ENCODE peak calls at places on chromosomes 12 and 14, in nine cellular contexts. One of them, this sample, is unnamed.

GRCh38 chr14:90815817-90816662 is at the start of gene TTC7B:
- DNase-seq in tibial artery: no peak
- DNase-seq in WERI-Rb-1: peak
- DNase-seq in GM12865: peak
- DNase-seq in HFF-Myc: no peak
- DNase-seq in lower lobe of right lung: peak
- DNase-seq in GM10248: peak
- DNase-seq in astrocyte of the spinal cord: no peak
- DNase-seq in sigmoid colon: peak
- DNase-seq in this sample: peak

GRCh38 chr14:51776102-51776894 is 84.1 kb upstream of the GNG2 start:
- DNase-seq in WERI-Rb-1: peak
- DNase-seq in HFF-Myc: peak
- DNase-seq in astrocyte of the spinal cord: peak
- DNase-seq in GM12865: peak
- DNase-seq in GM10248: peak
- DNase-seq in sigmoid colon: peak
- DNase-seq in lower lobe of right lung: no peak
- DNase-seq in tibial artery: no peak
- DNase-seq in this sample: peak

GRCh38 chr12:122014781-122015180 is 6.9 kb upstream of the BCL7A start:
- DNase-seq in HFF-Myc: no peak
- DNase-seq in GM12865: no peak
- DNase-seq in sigmoid colon: no peak
- DNase-seq in GM10248: no peak
- DNase-seq in WERI-Rb-1: no peak
- DNase-seq in lower lobe of right lung: no peak
- DNase-seq in astrocyte of the spinal cord: no peak
- DNase-seq in tibial artery: no peak
- DNase-seq in this sample: no peak

GRCh38 chr14:89907655-89908054 is 46.9 kb downstream of the EFCAB11 start:
- DNase-seq in GM10248: no peak
- DNase-seq in GM12865: no peak
- DNase-seq in WERI-Rb-1: no peak
- DNase-seq in tibial artery: no peak
- DNase-seq in sigmoid colon: no peak
- DNase-seq in HFF-Myc: no peak
- DNase-seq in astrocyte of the spinal cord: no peak
- DNase-seq in lower lobe of right lung: no peak
- DNase-seq in this sample: no peak

GRCh38 chr14:45811155-45811554 is 558.2 kb upstream of the MIS18BP1 start:
- DNase-seq in tibial artery: no peak
- DNase-seq in GM10248: no peak
- DNase-seq in astrocyte of the spinal cord: no peak
- DNase-seq in GM12865: peak
- DNase-seq in lower lobe of right lung: no peak
- DNase-seq in WERI-Rb-1: no peak
- DNase-seq in HFF-Myc: no peak
- DNase-seq in sigmoid colon: no peak
- DNase-seq in this sample: no peak

GRCh38 chr12:108839011-108839889 is 18.1 kb downstream of the SSH1 start:
- DNase-seq in lower lobe of right lung: peak
- DNase-seq in sigmoid colon: peak
- DNase-seq in WERI-Rb-1: no peak
- DNase-seq in GM12865: no peak
- DNase-seq in HFF-Myc: no peak
- DNase-seq in astrocyte of the spinal cord: peak
- DNase-seq in GM10248: no peak
- DNase-seq in tibial artery: peak
- DNase-seq in this sample: no peak

GRCh38 chr14:45038865-45039264 is 45.1 kb upstream of the PRPF39 start:
- DNase-seq in tibial artery: no peak
- DNase-seq in WERI-Rb-1: no peak
- DNase-seq in HFF-Myc: no peak
- DNase-seq in GM12865: no peak
- DNase-seq in sigmoid colon: no peak
- DNase-seq in astrocyte of the spinal cord: no peak
- DNase-seq in lower lobe of right lung: no peak
- DNase-seq in GM10248: no peak
- DNase-seq in this sample: no peak

GRCh38 chr12:645563-646071 is 17.6 kb downstream of the NINJ2 start:
- DNase-seq in tibial artery: peak
- DNase-seq in lower lobe of right lung: no peak
- DNase-seq in astrocyte of the spinal cord: peak
- DNase-seq in sigmoid colon: peak
- DNase-seq in HFF-Myc: no peak
- DNase-seq in GM10248: no peak
- DNase-seq in GM12865: no peak
- DNase-seq in WERI-Rb-1: no peak
- DNase-seq in this sample: no peak

GRCh38 chr12:116278259-116278595 is 734 bp upstream of the MED13L start:
- DNase-seq in GM12865: no peak
- DNase-seq in HFF-Myc: no peak
- DNase-seq in lower lobe of right lung: no peak
- DNase-seq in WERI-Rb-1: no peak
- DNase-seq in sigmoid colon: no peak
- DNase-seq in GM10248: no peak
- DNase-seq in astrocyte of the spinal cord: no peak
- DNase-seq in tibial artery: no peak
- DNase-seq in this sample: no peak

GRCh38 chr12:116274552-116275375 is 2.7 kb downstream of the MED13L start:
- DNase-seq in GM10248: no peak
- DNase-seq in WERI-Rb-1: no peak
- DNase-seq in lower lobe of right lung: no peak
- DNase-seq in GM12865: no peak
- DNase-seq in HFF-Myc: no peak
- DNase-seq in astrocyte of the spinal cord: no peak
- DNase-seq in sigmoid colon: no peak
- DNase-seq in tibial artery: no peak
- DNase-seq in this sample: no peak

GRCh38 chr12:116278667-116279066 is 1.2 kb upstream of the MED13L start:
- DNase-seq in GM12865: no peak
- DNase-seq in WERI-Rb-1: no peak
- DNase-seq in sigmoid colon: no peak
- DNase-seq in tibial artery: no peak
- DNase-seq in astrocyte of the spinal cord: no peak
- DNase-seq in GM10248: no peak
- DNase-seq in lower lobe of right lung: no peak
- DNase-seq in HFF-Myc: no peak
- DNase-seq in this sample: no peak

GRCh38 chr12:116276433-116277216 is 868 bp downstream of the MED13L start:
- DNase-seq in HFF-Myc: no peak
- DNase-seq in lower lobe of right lung: peak
- DNase-seq in astrocyte of the spinal cord: peak
- DNase-seq in GM12865: peak
- DNase-seq in GM10248: peak
- DNase-seq in WERI-Rb-1: peak
- DNase-seq in sigmoid colon: peak
- DNase-seq in tibial artery: peak
- DNase-seq in this sample: peak

DNA sequence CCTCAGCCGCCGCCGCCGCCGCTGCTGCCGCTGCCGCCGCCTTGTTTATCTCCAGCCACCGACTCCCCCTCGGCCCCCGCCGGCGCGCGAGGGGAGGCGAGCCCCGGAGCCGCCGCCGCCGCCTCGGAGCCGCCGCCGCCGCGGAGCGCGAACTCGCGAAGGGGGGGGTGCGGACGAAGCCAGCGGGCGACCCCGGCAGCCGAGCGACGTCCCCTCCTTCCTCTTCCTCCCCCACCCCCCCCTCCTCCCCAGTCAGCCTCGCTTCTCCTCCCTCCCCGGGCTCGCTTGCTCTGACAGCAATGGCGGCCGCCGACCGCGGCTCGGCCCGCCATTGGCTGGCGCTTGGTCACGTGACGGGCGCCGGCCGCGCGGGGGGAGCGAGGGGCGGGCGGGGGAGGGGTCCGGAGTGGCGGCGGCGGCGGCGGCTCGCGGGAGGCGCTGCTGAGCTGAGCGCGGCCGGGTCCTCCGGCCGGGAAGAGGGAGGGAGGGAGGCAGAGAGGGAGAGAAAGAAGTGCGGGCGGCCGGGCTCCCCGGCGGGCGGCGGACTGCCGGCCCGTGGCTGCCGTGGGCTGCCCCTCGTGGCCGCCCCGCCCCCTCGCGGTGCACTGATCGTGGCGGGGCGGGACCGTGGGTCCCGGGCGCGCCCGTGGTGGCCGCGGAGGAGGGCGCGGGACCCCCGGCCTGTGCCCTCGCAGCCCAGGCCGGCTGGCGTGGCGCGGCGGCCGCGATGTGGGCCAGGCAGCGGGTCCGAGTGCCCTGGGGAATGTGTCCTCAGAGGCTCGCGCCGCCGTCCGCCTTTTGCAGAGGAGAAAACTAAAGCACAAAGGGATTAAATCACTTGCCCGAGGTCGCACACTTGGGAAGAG is at the start of gene MED13L:
- DNase-seq in astrocyte of the spinal cord: peak
- DNase-seq in GM12865: peak
- DNase-seq in HFF-Myc: no peak
- DNase-seq in GM10248: peak
- DNase-seq in lower lobe of right lung: peak
- DNase-seq in sigmoid colon: peak
- DNase-seq in tibial artery: peak
- DNase-seq in WERI-Rb-1: peak
- DNase-seq in this sample: peak
- TF ChIP-seq CTCF in astrocyte of the spinal cord: peak
- TF ChIP-seq CTCF in GM12865: peak
- TF ChIP-seq CTCF in HFF-Myc: no peak
- TF ChIP-seq CTCF in GM10248: peak
- TF ChIP-seq CTCF in lower lobe of right lung: no peak
- TF ChIP-seq CTCF in sigmoid colon: peak
- TF ChIP-seq CTCF in tibial artery: peak
- TF ChIP-seq CTCF in WERI-Rb-1: peak
- TF ChIP-seq CTCF in this sample: peak

GRCh38 chr12:103501447-103501846 is 5.7 kb upstream of the C12orf42 start:
- DNase-seq in WERI-Rb-1: no peak
- DNase-seq in lower lobe of right lung: no peak
- DNase-seq in tibial artery: no peak
- DNase-seq in GM10248: no peak
- DNase-seq in GM12865: no peak
- DNase-seq in HFF-Myc: no peak
- DNase-seq in sigmoid colon: no peak
- DNase-seq in astrocyte of the spinal cord: no peak
- DNase-seq in this sample: no peak

GRCh38 chr12:103504606-103505005 is 8.8 kb upstream of the C12orf42 start:
- DNase-seq in astrocyte of the spinal cord: no peak
- DNase-seq in GM12865: no peak
- DNase-seq in tibial artery: no peak
- DNase-seq in sigmoid colon: no peak
- DNase-seq in lower lobe of right lung: no peak
- DNase-seq in GM10248: no peak
- DNase-seq in WERI-Rb-1: no peak
- DNase-seq in HFF-Myc: no peak
- DNase-seq in this sample: no peak

GRCh38 chr12:103505371-103506236 is 9.8 kb upstream of the C12orf42 start:
- DNase-seq in HFF-Myc: no peak
- DNase-seq in GM10248: peak
- DNase-seq in lower lobe of right lung: no peak
- DNase-seq in WERI-Rb-1: no peak
- DNase-seq in GM12865: peak
- DNase-seq in sigmoid colon: no peak
- DNase-seq in astrocyte of the spinal cord: peak
- DNase-seq in tibial artery: no peak
- DNase-seq in this sample: no peak

GRCh38 chr12:103499571-103499970 is 3.8 kb upstream of the C12orf42 start:
- DNase-seq in GM12865: no peak
- DNase-seq in sigmoid colon: no peak
- DNase-seq in astrocyte of the spinal cord: no peak
- DNase-seq in WERI-Rb-1: no peak
- DNase-seq in GM10248: no peak
- DNase-seq in lower lobe of right lung: no peak
- DNase-seq in HFF-Myc: no peak
- DNase-seq in tibial artery: no peak
- DNase-seq in this sample: no peak

DNA sequence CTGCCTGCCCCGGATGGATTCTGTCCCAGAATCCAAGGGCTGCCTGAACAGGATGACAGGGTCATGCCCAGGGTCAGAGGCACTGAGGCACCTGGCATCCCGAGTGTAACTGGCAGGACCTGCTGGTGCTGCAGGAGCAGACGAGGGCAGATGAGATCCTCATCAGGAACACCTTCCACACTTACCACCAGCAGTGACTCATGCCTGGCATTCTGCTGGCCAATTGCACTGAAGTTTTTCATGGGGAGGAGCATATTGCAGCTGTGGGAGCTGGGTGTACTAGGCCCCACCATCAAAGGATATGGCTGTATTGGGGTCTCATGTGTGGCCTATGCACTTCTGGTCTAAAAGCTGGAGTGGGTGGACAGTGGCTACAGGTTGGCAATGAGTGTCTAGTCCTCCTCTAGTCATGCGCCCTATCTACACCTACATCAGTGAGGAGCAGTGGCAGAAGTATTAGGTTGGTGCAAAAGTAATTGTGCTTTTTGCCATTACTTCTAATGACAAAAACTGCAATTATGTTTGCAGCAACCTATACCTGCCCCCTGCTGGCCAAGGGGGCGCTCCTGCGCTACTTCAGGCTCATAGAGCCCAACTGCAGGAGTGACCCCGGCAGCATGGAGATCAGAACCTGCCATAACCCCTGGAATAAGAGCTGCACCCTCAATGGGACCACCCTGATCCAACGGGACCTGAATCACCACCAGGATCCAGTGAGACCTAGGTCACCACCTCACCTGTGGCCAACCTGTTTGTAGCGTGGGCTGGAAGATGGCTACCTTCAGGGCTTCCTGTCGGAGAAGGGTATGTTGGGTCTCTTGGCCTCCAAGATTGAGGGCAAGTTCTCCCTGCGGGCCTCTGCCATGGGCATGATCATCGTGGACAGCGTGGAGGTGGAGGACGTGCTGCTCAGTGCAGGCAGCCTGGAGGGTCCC is 8.0 kb upstream of the C12orf42 start:
- DNase-seq in tibial artery: no peak
- DNase-seq in HFF-Myc: no peak
- DNase-seq in sigmoid colon: no peak
- DNase-seq in GM12865: peak
- DNase-seq in WERI-Rb-1: peak
- DNase-seq in astrocyte of the spinal cord: no peak
- DNase-seq in GM10248: peak
- DNase-seq in lower lobe of right lung: peak
- DNase-seq in this sample: no peak
- TF ChIP-seq CTCF in tibial artery: no peak
- TF ChIP-seq CTCF in HFF-Myc: peak
- TF ChIP-seq CTCF in sigmoid colon: no peak
- TF ChIP-seq CTCF in GM12865: peak
- TF ChIP-seq CTCF in WERI-Rb-1: peak
- TF ChIP-seq CTCF in astrocyte of the spinal cord: peak
- TF ChIP-seq CTCF in GM10248: peak
- TF ChIP-seq CTCF in lower lobe of right lung: peak
- TF ChIP-seq CTCF in this sample: peak

GRCh38 chr14:28707814-28708213 is 58.8 kb upstream of the FOXG1 start:
- DNase-seq in sigmoid colon: no peak
- DNase-seq in WERI-Rb-1: no peak
- DNase-seq in tibial artery: no peak
- DNase-seq in GM10248: no peak
- DNase-seq in astrocyte of the spinal cord: peak
- DNase-seq in GM12865: no peak
- DNase-seq in lower lobe of right lung: no peak
- DNase-seq in HFF-Myc: no peak
- DNase-seq in this sample: no peak
- TF ChIP-seq CTCF in sigmoid colon: no peak
- TF ChIP-seq CTCF in WERI-Rb-1: no peak
- TF ChIP-seq CTCF in tibial artery: no peak
- TF ChIP-seq CTCF in GM10248: no peak
- TF ChIP-seq CTCF in astrocyte of the spinal cord: no peak
- TF ChIP-seq CTCF in GM12865: no peak
- TF ChIP-seq CTCF in lower lobe of right lung: no peak
- TF ChIP-seq CTCF in HFF-Myc: no peak
- TF ChIP-seq CTCF in this sample: no peak

DNA sequence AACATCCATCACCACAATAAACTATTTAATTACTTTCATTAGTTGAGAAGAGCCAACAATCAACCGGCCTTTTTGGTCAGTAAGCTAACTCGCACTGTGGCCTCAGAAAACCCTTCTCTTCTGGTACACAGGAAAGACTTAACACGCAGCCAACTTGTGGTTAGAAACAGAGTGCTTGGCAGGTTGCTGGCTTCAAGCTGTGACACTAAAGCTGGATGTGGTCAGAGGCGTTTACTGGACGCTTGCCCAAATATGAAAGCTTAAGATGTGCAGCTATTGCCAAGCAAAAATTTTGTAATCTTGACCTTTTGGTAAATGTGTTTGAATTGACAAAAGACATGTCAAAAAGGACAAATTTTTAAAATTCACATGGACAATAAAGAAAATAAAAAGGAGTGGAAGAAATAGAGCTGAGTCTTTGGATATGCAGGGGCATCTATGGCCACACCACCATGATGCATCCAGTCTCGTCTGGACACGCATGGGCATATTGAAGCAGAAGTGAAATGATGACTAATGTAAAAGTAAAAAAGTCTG is 2.6 kb upstream of the KLRK1 start:
- DNase-seq in astrocyte of the spinal cord: peak
- DNase-seq in GM10248: peak
- DNase-seq in sigmoid colon: peak
- DNase-seq in GM12865: peak
- DNase-seq in WERI-Rb-1: no peak
- DNase-seq in tibial artery: peak
- DNase-seq in HFF-Myc: peak
- DNase-seq in lower lobe of right lung: peak
- DNase-seq in this sample: no peak
- TF ChIP-seq CTCF in astrocyte of the spinal cord: no peak
- TF ChIP-seq CTCF in GM10248: no peak
- TF ChIP-seq CTCF in sigmoid colon: no peak
- TF ChIP-seq CTCF in GM12865: no peak
- TF ChIP-seq CTCF in WERI-Rb-1: no peak
- TF ChIP-seq CTCF in tibial artery: no peak
- TF ChIP-seq CTCF in HFF-Myc: no peak
- TF ChIP-seq CTCF in lower lobe of right lung: no peak
- TF ChIP-seq CTCF in this sample: no peak